ENCODE peak calls at places on chromosomes 6 and 20, in seven cellular contexts. N, V, J, P, G, Y and R are unnamed samples.

GRCh38 chr6:151962246-151962846 is 154.9 kb downstream of the ESR1 start:
- DNase-seq in P (no peak), G (no peak), N (no peak), V (peak), J (no peak), Y (no peak), R (no peak)

GRCh38 chr6:169220068-169220964 is 33.3 kb downstream of the THBS2 start:
- DNase-seq in N (peak), G (no peak), V (no peak), J (no peak), P (peak), Y (no peak), R (no peak)

GRCh38 chr6:13528777-13529343 is 41.5 kb upstream of the GFOD1 start:
- DNase-seq in P (no peak), N (peak), G (no peak), J (no peak), V (no peak), Y (no peak), R (no peak)

GRCh38 chr20:9594284-9594875 is 80.0 kb downstream of the LAMP5 start:
- DNase-seq in Y (no peak), P (no peak), G (no peak), J (no peak), N (no peak), V (no peak), R (no peak)

GRCh38 chr20:56860413-56860812 is 231.3 kb downstream of the TFAP2C start:
- DNase-seq in N (no peak), G (no peak), Y (no peak), V (peak), J (no peak), P (no peak), R (no peak)

GRCh38 chr6:22362361-22362760 is 65.5 kb upstream of the PRL start:
- DNase-seq in P (no peak), N (no peak), G (no peak), J (no peak), V (no peak), Y (no peak), R (no peak)

GRCh38 chr6:137968901-137969300 is 101.8 kb downstream of the TNFAIP3 start:
- DNase-seq in G (no peak), N (no peak), J (peak), V (peak), P (no peak), Y (no peak), R (no peak)

GRCh38 chr6:11616200-11616611 is 78.7 kb downstream of the TMEM170B start:
- DNase-seq in J (no peak), V (peak), G (no peak), Y (peak), P (no peak), N (no peak), R (no peak)

GRCh38 chr20:22974354-22974753 is 60.8 kb upstream of the SSTR4 start:
- DNase-seq in J (no peak), Y (peak), V (peak), N (no peak), P (no peak), G (no peak), R (no peak)

GRCh38 chr6:139600919-139601470 is 226.5 kb upstream of the CITED2 start:
- DNase-seq in G (no peak), J (peak), Y (no peak), N (no peak), V (no peak), P (no peak), R (no peak)

GRCh38 chr6:150681992-150682391 is 82.3 kb downstream of the PLEKHG1 start:
- DNase-seq in G (no peak), P (no peak), V (no peak), Y (no peak), N (no peak), J (no peak), R (no peak)

GRCh38 chr20:41697861-41698559 is 79.8 kb upstream of the CHD6 start:
- DNase-seq in Y (peak), J (peak), N (peak), G (no peak), P (peak), V (peak), R (peak)

GRCh38 chr20:19077370-19078220 is 134.8 kb upstream of the SLC24A3 start:
- DNase-seq in P (no peak), V (no peak), N (peak), J (no peak), Y (no peak), G (no peak), R (no peak)

GRCh38 chr6:140393665-140394064 is 1019.2 kb upstream of the CITED2 start:
- DNase-seq in Y (peak), J (no peak), P (no peak), V (peak), G (no peak), N (no peak), R (no peak)

GRCh38 chr6:11601776-11602605 is 64.4 kb downstream of the TMEM170B start:
- DNase-seq in J (no peak), G (no peak), Y (no peak), V (no peak), N (no peak), P (no peak), R (no peak)

GRCh38 chr20:7742479-7742878 is 197.8 kb downstream of the HAO1 start:
- DNase-seq in N (no peak), P (no peak), J (no peak), G (peak), V (peak), Y (peak), R (no peak)

GRCh38 chr6:20873425-20874190 is 339.4 kb downstream of the CDKAL1 start:
- DNase-seq in N (no peak), V (peak), J (no peak), G (no peak), Y (peak), P (no peak), R (no peak)

GRCh38 chr20:51985753-51986152 is 183.4 kb upstream of the SALL4 start:
- DNase-seq in J (no peak), N (no peak), G (no peak), Y (no peak), V (no peak), P (no peak), R (no peak)

GRCh38 chr6:75991941-75992340 is 80.5 kb downstream of the IMPG1 start:
- DNase-seq in V (no peak), Y (no peak), N (no peak), G (no peak), J (no peak), P (no peak), R (no peak)

GRCh38 chr6:117432273-117432672 is 6.5 kb upstream of the ROS1 start:
- DNase-seq in Y (no peak), G (no peak), J (no peak), V (peak), P (no peak), N (no peak), R (no peak)

GRCh38 chr20:24783631-24784492 is 165.2 kb upstream of the CST7 start:
- DNase-seq in G (no peak), J (peak), P (no peak), V (no peak), Y (no peak), N (no peak), R (no peak)

GRCh38 chr20:21396045-21396893 is 1.1 kb downstream of the NKX2-4 start:
- DNase-seq in V (no peak), P (peak), Y (no peak), G (no peak), J (no peak), N (no peak), R (no peak)

GRCh38 chr6:89951574-89952360 is 57.5 kb downstream of the GJA10 start:
- DNase-seq in N (no peak), J (no peak), V (no peak), P (no peak), G (no peak), Y (peak), R (no peak)

GRCh38 chr6:24710519-24711303 is 8.2 kb downstream of the C6orf62 start:
- DNase-seq in V (no peak), G (no peak), Y (no peak), J (no peak), N (no peak), P (no peak), R (no peak)

GRCh38 chr20:23404196-23404595 is 17.1 kb downstream of the NAPB start:
- DNase-seq in G (no peak), J (no peak), P (no peak), N (no peak), V (peak), Y (peak), R (no peak)

DNA sequence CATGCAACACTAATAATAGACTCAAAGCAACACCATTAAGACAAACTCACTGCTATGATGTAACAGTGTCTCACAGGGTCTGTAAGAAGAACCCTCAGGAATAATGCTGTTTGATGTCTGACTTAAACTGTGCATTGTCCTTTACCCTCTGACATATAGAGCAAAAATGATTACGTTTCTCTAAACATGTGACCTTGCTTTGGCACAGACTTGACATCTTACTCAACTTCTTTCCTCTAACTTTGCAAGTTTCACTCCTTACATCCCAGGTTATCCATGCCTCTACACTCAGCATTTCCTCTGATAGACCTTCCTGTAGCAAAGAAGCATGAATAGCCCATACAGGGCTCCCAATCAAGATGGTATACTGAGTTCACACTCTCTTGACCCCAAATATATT is 252.7 kb downstream of the UST start:
- DNase-seq in P (no peak), V (peak), G (no peak), N (no peak), Y (peak), J (no peak), R (no peak)
- H3K27ac ChIP-seq in P (peak), V (peak), G (no peak), N (no peak), Y (peak), J (no peak), R (no peak)

DNA sequence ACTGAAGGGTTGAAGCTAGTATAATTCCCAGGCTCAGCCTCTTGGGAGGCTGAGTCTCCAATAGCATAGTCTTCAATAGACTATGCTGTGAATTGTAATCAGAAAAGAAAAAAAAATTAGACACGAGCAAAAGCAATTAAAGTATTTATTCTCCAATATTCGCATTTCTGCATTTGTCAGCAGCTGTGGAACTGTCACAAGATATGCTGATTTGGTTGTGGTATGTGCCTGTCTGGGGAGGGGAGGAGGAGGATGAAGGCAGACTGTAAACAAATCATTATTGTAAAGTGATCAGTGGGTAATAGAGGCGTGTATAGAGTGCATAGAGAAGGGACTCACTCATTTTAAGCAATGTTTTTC is 10.1 kb upstream of the BICRAL start:
- DNase-seq in P (no peak), Y (no peak), N (no peak), V (no peak), J (peak), G (no peak), R (no peak)
- H3K4me3 ChIP-seq in P (no peak), Y (no peak), N (no peak), V (no peak), J (peak), G (no peak), R (no peak)

DNA sequence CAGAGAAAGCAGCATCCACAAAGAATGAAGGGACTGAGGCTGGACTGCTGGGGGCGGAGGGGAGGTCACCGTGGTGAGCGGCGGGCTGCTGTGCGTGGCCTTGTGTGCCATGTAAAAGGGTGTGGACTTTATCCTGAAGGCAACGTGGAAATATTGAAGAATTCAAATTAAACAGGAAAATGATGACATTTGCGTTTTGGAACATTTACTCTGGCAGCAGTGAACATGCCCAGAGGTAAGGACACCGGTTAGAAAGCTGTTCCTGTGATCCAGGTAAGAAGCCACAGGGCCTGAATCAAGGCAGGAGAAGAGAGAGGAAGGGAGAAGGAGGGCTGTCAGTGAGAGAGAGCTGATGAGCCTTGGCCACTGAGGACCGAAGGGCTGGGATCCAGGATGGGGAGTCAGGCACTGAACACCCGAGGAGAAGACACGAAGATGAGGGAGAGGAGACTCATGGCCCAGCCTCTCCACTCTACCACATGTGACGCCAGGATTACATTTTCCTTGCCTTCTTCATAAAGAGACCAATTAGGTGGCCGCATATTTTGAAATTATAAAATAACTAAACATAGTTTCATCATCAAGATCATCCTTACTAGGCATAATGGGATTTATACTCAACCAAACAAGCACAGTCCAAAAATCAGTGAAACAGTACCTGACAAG is 58.4 kb downstream of the TRAM2 start:
- DNase-seq in P (no peak), Y (no peak), V (peak), G (no peak), J (no peak), N (no peak), R (no peak)
- H3K9ac ChIP-seq in P (peak), Y (peak), V (peak), G (peak), J (no peak), N (peak), R (no peak)

DNA sequence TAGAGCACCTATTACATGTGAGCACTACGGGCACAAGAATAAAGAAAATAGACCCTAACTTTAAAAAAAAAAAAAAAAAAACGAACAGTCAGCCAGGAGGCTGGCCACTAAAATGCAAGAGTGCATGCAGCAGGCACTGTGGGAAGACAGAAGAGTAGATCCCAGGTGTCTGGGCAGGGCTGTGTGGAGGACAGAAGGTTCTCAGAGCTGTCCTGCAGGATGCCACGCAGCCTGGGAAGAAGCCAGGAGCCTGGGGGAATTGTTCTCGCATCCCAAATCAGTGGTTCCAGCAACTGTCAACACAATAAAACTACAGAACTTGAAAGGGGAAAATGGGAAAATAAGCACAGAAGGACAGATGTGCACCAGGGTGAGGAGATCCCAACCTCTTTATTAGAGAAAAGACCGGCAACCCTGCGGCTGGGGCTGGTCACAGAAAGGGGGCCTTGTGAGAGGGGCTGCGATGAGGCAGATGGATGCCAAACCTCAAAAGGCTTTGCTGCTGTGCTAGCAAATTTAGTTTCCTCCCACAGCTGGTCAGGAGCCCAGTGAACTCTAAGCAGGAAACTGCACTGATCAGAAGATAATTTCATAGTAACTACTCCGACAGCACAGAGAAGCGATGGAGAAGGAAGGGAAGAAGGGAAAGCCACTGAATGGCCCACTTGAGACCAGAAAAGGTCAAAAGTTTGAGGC is 30.9 kb downstream of the MAP3K5 start:
- DNase-seq in J (peak), V (peak), P (peak), N (peak), G (no peak), Y (peak), R (no peak)
- H3K27ac ChIP-seq in J (peak), V (no peak), P (peak), N (peak), G (no peak), Y (peak), R (peak)

GRCh38 chr6:44003345-44004061 is 123.7 kb downstream of the MRPL14 start:
- DNase-seq in G (no peak), J (peak), P (no peak), N (no peak), Y (no peak), V (no peak), R (no peak)
- H3K4me3 ChIP-seq in G (no peak), J (peak), P (no peak), N (no peak), Y (no peak), V (peak), R (peak)

GRCh38 chr6:33725891-33726673 is 14.6 kb upstream of the UQCC2 start:
- DNase-seq in G (no peak), N (no peak), J (no peak), Y (no peak), P (no peak), V (no peak), R (no peak)
- H3K9ac ChIP-seq in G (no peak), N (no peak), J (no peak), Y (no peak), P (no peak), V (no peak), R (no peak)

GRCh38 chr20:62772103-62772611 is 24.1 kb upstream of the MRGBP start:
- DNase-seq in J (no peak), P (no peak), G (no peak), N (no peak), Y (no peak), V (no peak), R (no peak)
- H3K27ac ChIP-seq in J (no peak), P (no peak), G (no peak), N (no peak), Y (no peak), V (no peak), R (peak)

GRCh38 chr6:147119310-147119709 is 84.9 kb upstream of the STXBP5 start:
- DNase-seq in P (no peak), Y (no peak), J (no peak), N (no peak), G (no peak), V (no peak), R (no peak)

GRCh38 chr6:147117009-147117408 is 87.2 kb upstream of the STXBP5 start:
- DNase-seq in G (no peak), Y (no peak), P (no peak), J (no peak), V (no peak), N (no peak), R (no peak)

GRCh38 chr6:147122823-147123222 is 81.4 kb upstream of the STXBP5 start:
- DNase-seq in G (no peak), N (no peak), P (no peak), Y (no peak), V (no peak), J (no peak), R (no peak)

GRCh38 chr6:147116043-147116442 is 88.2 kb upstream of the STXBP5 start:
- DNase-seq in G (no peak), V (no peak), J (no peak), N (no peak), Y (no peak), P (no peak), R (no peak)

DNA sequence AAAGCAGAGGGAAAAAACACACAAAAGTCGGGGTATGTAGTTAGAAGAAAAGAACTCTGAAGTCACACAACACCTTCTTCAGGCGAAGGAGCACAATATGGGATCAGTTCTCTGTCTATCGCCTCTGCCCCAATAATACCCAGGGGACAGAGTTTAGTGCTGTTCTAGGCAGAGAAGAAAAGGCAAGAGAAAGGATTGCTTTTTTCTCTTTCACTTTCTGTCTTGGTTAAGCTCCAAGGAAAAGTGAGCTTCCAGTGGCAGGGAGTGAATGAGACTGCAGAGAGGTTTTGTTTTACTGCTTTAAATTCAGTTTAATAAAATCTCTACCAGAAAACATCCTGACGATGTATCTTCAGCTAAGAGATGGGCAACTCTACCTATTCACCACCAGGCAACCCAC is 86.6 kb upstream of the STXBP5 start:
- DNase-seq in Y (peak), J (no peak), N (no peak), V (peak), P (no peak), G (no peak), R (no peak)
- H3K4me3 ChIP-seq in Y (peak), J (no peak), N (no peak), V (no peak), P (no peak), G (no peak), R (no peak)

GRCh38 chr6:113856011-113856551 is 1.1 kb upstream of the MARCKS start:
- DNase-seq in V (peak), Y (peak), J (peak), P (peak), N (peak), G (no peak), R (no peak)
- H3K9ac ChIP-seq in V (peak), Y (peak), J (peak), P (peak), N (peak), G (peak), R (peak)

DNA sequence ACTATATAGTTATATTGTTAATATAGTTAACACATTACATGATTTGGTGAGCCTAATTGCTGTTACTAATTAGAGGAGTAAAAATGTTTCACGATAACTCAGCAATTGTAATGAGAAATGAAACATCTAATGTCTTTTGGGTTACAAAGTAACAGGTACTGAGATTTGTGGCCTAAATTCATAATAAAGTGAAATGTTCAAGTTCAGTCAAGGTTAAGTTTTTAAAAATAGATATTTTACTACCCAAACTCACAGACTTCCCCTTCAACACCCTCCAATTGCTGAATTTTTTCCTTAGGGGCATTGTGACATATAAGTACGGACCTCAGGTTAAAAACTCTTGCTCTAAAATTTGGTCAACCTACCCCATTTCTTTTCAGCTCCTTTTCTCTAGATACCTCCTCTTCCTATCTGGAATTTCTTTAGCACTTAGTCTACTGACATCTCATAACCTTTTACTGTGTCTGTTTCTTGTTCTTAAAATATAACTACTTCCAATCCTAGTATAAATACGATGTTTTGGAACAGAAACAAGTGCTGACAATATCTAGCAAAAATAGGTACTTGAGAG is 112.3 kb upstream of the PRSS16 start:
- DNase-seq in V (no peak), J (no peak), Y (no peak), N (no peak), G (no peak), P (no peak), R (no peak)
- H3K27ac ChIP-seq in V (peak), J (no peak), Y (no peak), N (no peak), G (no peak), P (peak), R (peak)